ENCODE peak calls at places on chromosome 20, in six cellular contexts. L is CD8-positive, alpha-beta T cell; W is mammary epithelial cell; V is fibroblast of mammary gland; I is cardiac muscle cell; P is AG04449. X is an unnamed sample.

GRCh38 chr20:7940341-7940740 is at the start of gene HAO1:
- DNase-seq in L (no peak), W (no peak), V (no peak), I (no peak), P (no peak), X (no peak)

GRCh38 chr20:3923818-3924217 is 34.6 kb downstream of the PANK2 start:
- DNase-seq in L (no peak), W (peak), V (peak), I (peak), P (no peak), X (no peak)

GRCh38 chr20:3655032-3655405 is 8.2 kb downstream of the GFRA4 start:
- DNase-seq in L (no peak), W (no peak), V (no peak), I (no peak), P (no peak), X (no peak)

GRCh38 chr20:8039048-8039447 is 19.5 kb upstream of the TMX4 start:
- DNase-seq in L (no peak), W (no peak), V (no peak), I (no peak), P (no peak), X (no peak)

GRCh38 chr20:22106308-22106938 is 401.0 kb downstream of the PAX1 start:
- DNase-seq in L (no peak), W (no peak), V (peak), I (no peak), P (no peak), X (no peak)

GRCh38 chr20:31569163-31570020 is 35.7 kb upstream of the ID1 start:
- DNase-seq in L (peak), W (peak), V (peak), I (peak), P (no peak), X (peak)

GRCh38 chr20:4836473-4836872 is 114.8 kb downstream of the PRND start:
- DNase-seq in L (no peak), W (no peak), V (no peak), I (no peak), P (no peak), X (no peak)

GRCh38 chr20:41138527-41139226 is 1.3 kb downstream of the PLCG1 start:
- DNase-seq in L (peak), W (no peak), V (no peak), I (peak), P (no peak), X (no peak)

GRCh38 chr20:23305098-23305497 is 45.5 kb upstream of the NXT1 start:
- DNase-seq in L (no peak), W (peak), V (peak), I (peak), P (peak), X (no peak)

GRCh38 chr20:11993886-11994466 is 76.3 kb downstream of the BTBD3 start:
- DNase-seq in L (no peak), W (no peak), V (no peak), I (no peak), P (no peak), X (no peak)

GRCh38 chr20:19785173-19785799 is 27.2 kb downstream of the RIN2 start:
- DNase-seq in L (no peak), W (peak), V (peak), I (peak), P (peak), X (no peak)

GRCh38 chr20:41956316-41957050 is 338.3 kb upstream of the CHD6 start:
- DNase-seq in L (no peak), W (no peak), V (peak), I (peak), P (no peak), X (no peak)

GRCh38 chr20:31719644-31720485 is 2.8 kb downstream of the BCL2L1 start:
- DNase-seq in L (no peak), W (no peak), V (no peak), I (no peak), P (no peak), X (no peak)

GRCh38 chr20:3340443-3340842 is 67.0 kb downstream of the DNAAF9 start:
- DNase-seq in L (no peak), W (no peak), V (peak), I (peak), P (no peak), X (peak)

GRCh38 chr20:64166712-64167615 is 2.7 kb downstream of the MYT1 start:
- DNase-seq in L (no peak), W (no peak), V (no peak), I (no peak), P (no peak), X (no peak)

GRCh38 chr20:4898282-4898681 is 103.0 kb downstream of the SLC23A2 start:
- DNase-seq in L (no peak), W (peak), V (peak), I (peak), P (no peak), X (peak)

GRCh38 chr20:54179946-54180345 is 6.2 kb upstream of the CYP24A1 start:
- DNase-seq in L (no peak), W (peak), V (no peak), I (no peak), P (no peak), X (no peak)

GRCh38 chr20:54067606-54068174 is 2.7 kb downstream of the BCAS1 start:
- DNase-seq in L (no peak), W (peak), V (no peak), I (no peak), P (no peak), X (no peak)

GRCh38 chr20:967796-968742 is 34.0 kb downstream of the RSPO4 start:
- DNase-seq in L (no peak), W (peak), V (peak), I (peak), P (no peak), X (no peak)

GRCh38 chr20:44092551-44093248 is 94.3 kb downstream of the JPH2 start:
- DNase-seq in L (no peak), W (peak), V (peak), I (peak), P (no peak), X (no peak)

GRCh38 chr20:41082306-41082705 is 53.7 kb downstream of the TOP1 start:
- DNase-seq in L (no peak), W (no peak), V (no peak), I (no peak), P (no peak), X (no peak)

GRCh38 chr20:19045366-19045765 is 167.1 kb upstream of the SLC24A3 start:
- DNase-seq in L (no peak), W (no peak), V (no peak), I (no peak), P (no peak), X (no peak)

GRCh38 chr20:20685635-20686034 is 26.8 kb downstream of the RALGAPA2 start:
- DNase-seq in L (no peak), W (no peak), V (no peak), I (no peak), P (no peak), X (no peak)

GRCh38 chr20:61315319-61315718 is 63.3 kb downstream of the CDH4 start:
- DNase-seq in L (no peak), W (no peak), V (no peak), I (no peak), P (no peak), X (no peak)

GRCh38 chr20:19626896-19627295 is 131.2 kb upstream of the RIN2 start:
- DNase-seq in L (no peak), W (no peak), V (no peak), I (peak), P (no peak), X (no peak)

GRCh38 chr20:44489931-44490330 is 14.3 kb downstream of the TTPAL start:
- DNase-seq in L (no peak), W (no peak), V (no peak), I (no peak), P (no peak), X (no peak)

DNA sequence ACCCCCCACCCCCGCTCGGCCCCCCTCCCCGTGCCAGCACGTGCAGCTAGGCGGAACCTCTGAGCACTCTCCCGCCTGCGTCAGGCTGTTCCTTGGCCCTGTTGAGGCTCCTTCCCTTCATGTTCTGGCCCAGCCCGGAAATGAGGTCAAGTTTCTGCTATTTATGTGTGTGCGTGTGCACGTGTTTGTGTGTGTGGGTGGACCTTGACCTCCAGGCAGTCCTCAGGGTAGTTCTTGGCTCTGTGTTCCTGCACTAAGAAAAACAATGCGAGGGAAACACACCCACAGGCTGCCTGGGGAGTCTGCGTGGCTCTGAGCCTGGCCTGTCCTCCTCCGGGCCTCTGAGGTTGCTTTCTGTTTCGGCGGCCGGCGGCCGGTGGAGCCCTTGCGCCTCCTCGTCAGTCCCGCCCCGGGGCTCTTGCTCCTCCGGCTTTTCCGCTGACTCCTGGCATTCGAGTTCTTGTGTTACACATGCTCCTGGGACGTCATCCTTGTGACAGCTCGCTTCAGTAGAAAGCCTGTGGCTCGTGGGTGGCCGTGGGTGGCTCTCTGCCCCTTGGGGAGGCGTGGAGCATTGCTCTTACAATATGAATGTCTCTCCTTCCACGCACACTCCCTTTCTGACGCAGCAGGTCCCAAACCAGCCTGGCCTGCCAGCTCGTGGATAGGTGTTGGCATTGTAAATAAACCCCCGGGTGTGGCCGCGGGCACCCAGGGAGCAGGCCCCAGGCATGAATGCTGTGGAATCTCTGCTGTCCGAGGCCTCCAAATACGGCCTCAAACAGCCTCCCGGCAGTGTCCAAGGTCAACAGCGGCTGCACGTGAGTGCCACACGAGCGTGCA is 10.0 kb downstream of the SLCO4A1 start:
- DNase-seq in L (peak), W (peak), V (peak), I (peak), P (peak), X (peak)
- H3K4me3 ChIP-seq in L (peak), W (peak), V (no peak), I (no peak), P (peak), X (peak)

GRCh38 chr20:25178563-25179438 is 16.7 kb upstream of the ENTPD6 start:
- DNase-seq in L (no peak), W (peak), V (peak), I (peak), P (peak), X (no peak)
- TF ChIP-seq CTCF in L (peak), W (peak), V (peak), I (peak), P (peak), X (peak)

GRCh38 chr20:48786916-48787676 is 40.7 kb downstream of the PREX1 start:
- DNase-seq in L (no peak), W (no peak), V (no peak), I (no peak), P (no peak), X (no peak)
- H3K4me3 ChIP-seq in L (no peak), W (no peak), V (no peak), I (no peak), P (no peak), X (no peak)

GRCh38 chr20:62741191-62741676 is 32.6 kb downstream of the NTSR1 start:
- DNase-seq in L (no peak), W (no peak), V (no peak), I (peak), P (no peak), X (no peak)

GRCh38 chr20:62741701-62742491 is 33.3 kb downstream of the NTSR1 start:
- DNase-seq in L (no peak), W (no peak), V (no peak), I (no peak), P (no peak), X (peak)

GRCh38 chr20:62739067-62739466 is 30.4 kb downstream of the NTSR1 start:
- DNase-seq in L (no peak), W (no peak), V (no peak), I (no peak), P (no peak), X (no peak)

GRCh38 chr20:62739581-62740285 is 31.1 kb downstream of the NTSR1 start:
- DNase-seq in L (peak), W (no peak), V (no peak), I (no peak), P (no peak), X (no peak)

GRCh38 chr20:62740286-62741141 is 31.9 kb downstream of the NTSR1 start:
- DNase-seq in L (peak), W (peak), V (peak), I (peak), P (peak), X (no peak)
- TF ChIP-seq CTCF in L (no peak), W (no peak), V (no peak), I (no peak), P (no peak), X (no peak)

GRCh38 chr20:49693435-49694171 is 20.1 kb downstream of the B4GALT5 start:
- DNase-seq in L (no peak), W (peak), V (no peak), I (no peak), P (no peak), X (no peak)
- H3K4me3 ChIP-seq in L (no peak), W (no peak), V (no peak), I (no peak), P (no peak), X (no peak)

DNA sequence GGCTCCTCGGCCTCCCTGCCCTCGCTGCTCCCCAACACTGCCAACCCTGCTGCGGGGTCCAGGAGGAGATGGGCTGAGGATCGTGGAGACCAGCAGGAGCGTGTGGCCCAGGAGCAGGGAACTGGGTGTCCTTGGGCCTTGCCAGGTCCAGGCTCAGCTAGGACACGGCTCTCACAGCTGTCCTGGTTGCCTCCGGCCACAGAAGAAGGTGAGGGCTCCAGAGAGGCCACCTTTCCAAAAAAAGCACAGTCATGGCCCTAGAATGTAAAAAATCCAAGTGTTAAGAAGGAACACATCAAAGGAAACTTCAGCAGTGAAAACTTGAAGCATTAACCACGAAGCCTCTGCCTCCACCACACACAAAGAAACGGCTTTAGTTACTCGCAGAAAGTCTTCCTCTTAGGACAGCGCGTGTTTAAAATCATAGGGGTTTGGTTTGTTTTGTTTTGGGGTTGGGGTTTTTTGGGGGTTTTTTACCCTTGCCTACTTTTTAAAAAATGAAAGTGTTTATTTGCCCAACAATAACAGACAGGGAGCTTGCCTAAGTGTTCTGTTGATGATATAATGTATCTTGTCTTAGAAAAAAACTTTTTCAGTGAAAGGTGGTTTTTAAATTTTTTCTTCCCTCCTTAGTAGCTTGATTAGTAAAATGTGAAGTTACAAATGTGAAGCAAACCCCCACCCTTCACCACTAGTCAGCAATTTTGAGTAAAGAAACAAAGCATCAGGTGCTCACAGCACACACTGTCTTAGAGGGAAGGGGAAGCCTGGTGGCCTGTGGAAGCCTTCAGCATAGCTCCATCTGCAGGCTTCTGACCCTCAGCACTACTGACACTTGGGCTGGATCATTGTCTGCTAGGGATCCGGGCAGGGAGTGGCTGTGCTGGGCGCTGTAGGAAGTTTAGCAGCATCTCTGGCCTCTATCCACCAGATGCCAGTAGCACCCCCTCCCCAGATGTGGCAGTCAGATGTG is 60.0 kb downstream of the PTPN1 start:
- DNase-seq in L (no peak), W (no peak), V (peak), I (peak), P (no peak), X (no peak)
- TF ChIP-seq CTCF in L (no peak), W (peak), V (peak), I (peak), P (peak), X (no peak)

DNA sequence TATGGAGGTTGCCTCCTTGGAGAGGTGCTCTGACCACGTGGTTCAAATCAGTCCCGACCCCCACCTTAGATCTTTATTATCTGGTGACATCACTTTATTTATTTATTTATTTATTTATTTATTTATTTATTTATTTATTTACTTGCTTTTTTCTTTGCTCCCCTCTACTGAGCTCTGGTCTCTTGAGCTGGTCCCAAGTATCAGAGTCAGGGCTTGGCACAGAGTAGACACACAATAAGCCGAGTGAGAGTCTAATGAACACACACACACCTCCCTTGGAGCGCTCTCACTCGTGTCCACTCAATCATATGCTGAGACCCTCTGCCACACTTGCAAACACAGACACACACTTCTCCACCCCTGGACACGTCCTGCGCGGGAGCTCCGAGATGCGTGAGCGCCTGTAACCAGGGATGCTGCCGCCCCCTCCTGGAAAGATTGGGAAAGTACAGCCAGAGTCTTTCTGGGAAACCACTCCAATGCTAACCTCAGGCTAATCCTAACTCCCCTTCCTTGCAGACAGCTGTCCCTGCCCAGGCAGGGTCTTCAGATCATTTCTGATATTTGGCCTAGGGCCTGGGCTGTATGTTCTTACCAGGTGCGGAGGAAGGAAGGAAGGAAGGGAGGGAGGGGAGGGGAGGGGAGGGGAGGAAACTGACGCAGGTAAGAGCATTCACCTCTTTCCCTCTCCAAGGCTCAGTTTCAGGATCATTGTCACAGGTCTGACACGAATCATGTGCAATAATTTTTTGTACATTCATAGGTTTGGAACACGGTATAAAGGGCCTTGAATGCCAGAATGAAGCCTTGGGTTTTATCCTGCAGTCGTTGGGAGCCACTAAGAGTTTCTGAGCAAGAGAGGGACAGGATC is 70.9 kb downstream of the STK35 start:
- DNase-seq in L (peak), W (peak), V (peak), I (peak), P (no peak), X (peak)
- H3K4me3 ChIP-seq in L (no peak), W (no peak), V (no peak), I (no peak), P (no peak), X (no peak)